ENCODE peak calls at places on chromosomes 2 and 18, in ten cellular contexts. J is MCF 10A; G is NCI-H774; T is COR-L47; O is activated CD4-positive, alpha-beta T cell treated with anti-CD3 and anti-CD28 coated beads, Interleukin-2, amount 50 U/mL, for 1 hour; L is endothelial cell; M is SHP77 treated with DMSO at 0.1 percent for 48 hours; P is AG08395; A is stimulated activated CD8-positive, alpha-beta memory T cell treated with anti-CD3 and anti-CD28 coated beads, Interleukin-7, amount 100 ng/mL, for 4 hours; N is DMS79 treated with DMSO at 0.1 percent for 48 hours. Y is an unnamed sample.

GRCh38 chr2:204892506-204893255 is 347.4 kb downstream of the PARD3B start:
- DNase-seq in J (no peak), G (no peak), T (no peak), O (no peak), L (no peak), M (no peak), P (peak; percentile 79), A (no peak), N (no peak), Y (no peak)

GRCh38 chr18:75041586-75041985 is 167.4 kb downstream of the PTGR3 start:
- DNase-seq in J (peak; percentile 36), G (peak; percentile 27), T (peak; percentile 58), O (no peak), L (no peak), M (peak; percentile 15), P (peak; percentile 49), A (no peak), N (no peak), Y (peak; percentile 10)

GRCh38 chr18:13218376-13219011 is at the start of gene LDLRAD4:
- DNase-seq in J (no peak), G (peak; percentile 45), T (no peak), O (peak; percentile 46), L (peak; percentile 60), M (peak; percentile 12), P (no peak), A (peak; percentile 29), N (peak; percentile 24), Y (no peak)

GRCh38 chr18:36942264-36942663 is 113.3 kb downstream of the KIAA1328 start:
- DNase-seq in J (peak; percentile 54), G (no peak), T (peak; percentile 8), O (no peak), L (peak; percentile 20), M (peak; percentile 5), P (peak; percentile 25), A (no peak), N (no peak), Y (peak; percentile 51)

GRCh38 chr2:32716598-32716997 is 88.7 kb downstream of the TTC27 start:
- DNase-seq in J (no peak), G (no peak), T (no peak), O (no peak), L (no peak), M (no peak), P (no peak), A (no peak), N (no peak), Y (no peak)

GRCh38 chr2:75064691-75065396 is 106.4 kb downstream of the POLE4 start:
- DNase-seq in J (peak; percentile 66), G (peak; percentile 51), T (no peak), O (peak; percentile 45), L (peak; percentile 70), M (peak; percentile 39), P (peak; percentile 50), A (peak; percentile 19), N (peak; percentile 55), Y (peak; percentile 32)

GRCh38 chr2:168961450-168962229 is 60.5 kb downstream of the G6PC2 start:
- DNase-seq in J (peak; percentile 86), G (peak; percentile 49), T (peak; percentile 43), O (peak; percentile 10), L (peak; percentile 55), M (peak; percentile 9), P (peak; percentile 71), A (no peak), N (peak; percentile 25), Y (peak; percentile 60)

GRCh38 chr2:76281176-76281841 is 570.6 kb upstream of the GCFC2 start:
- DNase-seq in J (no peak), G (peak; percentile 1), T (no peak), O (no peak), L (no peak), M (no peak), P (no peak), A (no peak), N (no peak), Y (no peak)